ENCODE peak calls at places on chromosomes 6 and 20, in seven cellular contexts. One of them, this sample, is unnamed.

GRCh38 chr6:42368156-42368555 is 83.6 kb downstream of the TRERF1 start:
- DNase-seq in fibroblast of lung: no peak
- DNase-seq in ovary: no peak
- DNase-seq in stomach: no peak
- DNase-seq in sigmoid colon: no peak
- DNase-seq in astrocyte of the spinal cord: no peak
- DNase-seq in CD8-positive, alpha-beta T cell: peak; percentile 47
- DNase-seq in this sample: no peak

GRCh38 chr20:19275630-19276071 is 63.2 kb downstream of the SLC24A3 start:
- DNase-seq in fibroblast of lung: no peak
- DNase-seq in ovary: peak; percentile 87
- DNase-seq in stomach: peak; percentile 86
- DNase-seq in sigmoid colon: peak; percentile 93
- DNase-seq in astrocyte of the spinal cord: no peak
- DNase-seq in CD8-positive, alpha-beta T cell: no peak
- DNase-seq in this sample: peak; percentile 88

GRCh38 chr6:156720739-156721714 is 56.2 kb upstream of the ARID1B start:
- DNase-seq in fibroblast of lung: no peak
- DNase-seq in ovary: peak; percentile 44
- DNase-seq in stomach: peak; percentile 73
- DNase-seq in sigmoid colon: no peak
- DNase-seq in astrocyte of the spinal cord: peak; percentile 28
- DNase-seq in CD8-positive, alpha-beta T cell: no peak
- DNase-seq in this sample: peak; percentile 50

GRCh38 chr6:43492673-43493072 is 15.3 kb downstream of the TJAP1 start:
- DNase-seq in fibroblast of lung: peak; percentile 62
- DNase-seq in ovary: no peak
- DNase-seq in stomach: no peak
- DNase-seq in sigmoid colon: no peak
- DNase-seq in astrocyte of the spinal cord: peak; percentile 72
- DNase-seq in CD8-positive, alpha-beta T cell: no peak
- DNase-seq in this sample: peak; percentile 60

GRCh38 chr6:27495386-27496135 is 22.7 kb upstream of the ZNF184 start:
- DNase-seq in fibroblast of lung: peak; percentile 92
- DNase-seq in ovary: peak; percentile 58
- DNase-seq in stomach: no peak
- DNase-seq in sigmoid colon: no peak
- DNase-seq in astrocyte of the spinal cord: peak; percentile 75
- DNase-seq in CD8-positive, alpha-beta T cell: no peak
- DNase-seq in this sample: peak; percentile 86

GRCh38 chr6:10084276-10084993 is 330.4 kb downstream of the TFAP2A start:
- DNase-seq in fibroblast of lung: no peak
- DNase-seq in ovary: no peak
- DNase-seq in stomach: no peak
- DNase-seq in sigmoid colon: no peak
- DNase-seq in astrocyte of the spinal cord: no peak
- DNase-seq in CD8-positive, alpha-beta T cell: no peak
- DNase-seq in this sample: no peak

GRCh38 chr20:44532981-44533331 is 11.1 kb upstream of the SERINC3 start:
- DNase-seq in fibroblast of lung: peak; percentile 54
- DNase-seq in ovary: no peak
- DNase-seq in stomach: no peak
- DNase-seq in sigmoid colon: no peak
- DNase-seq in astrocyte of the spinal cord: no peak
- DNase-seq in CD8-positive, alpha-beta T cell: no peak
- DNase-seq in this sample: peak; percentile 56

GRCh38 chr6:169971951-169972651 is 220.7 kb downstream of the ERMARD start:
- DNase-seq in fibroblast of lung: no peak
- DNase-seq in ovary: peak; percentile 11
- DNase-seq in stomach: peak; percentile 16
- DNase-seq in sigmoid colon: peak; percentile 53
- DNase-seq in astrocyte of the spinal cord: no peak
- DNase-seq in CD8-positive, alpha-beta T cell: no peak
- DNase-seq in this sample: no peak

GRCh38 chr20:64062596-64063388 is at the start of gene TCEA2:
- DNase-seq in fibroblast of lung: peak; percentile 94
- DNase-seq in ovary: peak; percentile 97
- DNase-seq in stomach: peak; percentile 97
- DNase-seq in sigmoid colon: peak; percentile 98
- DNase-seq in astrocyte of the spinal cord: peak; percentile 95
- DNase-seq in CD8-positive, alpha-beta T cell: peak; percentile 91
- DNase-seq in this sample: peak; percentile 97

GRCh38 chr20:42959996-42960395 is 229.7 kb downstream of the PTPRT start:
- DNase-seq in fibroblast of lung: no peak
- DNase-seq in ovary: no peak
- DNase-seq in stomach: no peak
- DNase-seq in sigmoid colon: no peak
- DNase-seq in astrocyte of the spinal cord: no peak
- DNase-seq in CD8-positive, alpha-beta T cell: no peak
- DNase-seq in this sample: no peak

GRCh38 chr6:40999498-41000070 is 39.4 kb downstream of the UNC5CL start:
- DNase-seq in fibroblast of lung: peak; percentile 40
- DNase-seq in ovary: peak; percentile 75
- DNase-seq in stomach: peak; percentile 69
- DNase-seq in sigmoid colon: peak; percentile 82
- DNase-seq in astrocyte of the spinal cord: peak; percentile 31
- DNase-seq in CD8-positive, alpha-beta T cell: no peak
- DNase-seq in this sample: peak; percentile 39

GRCh38 chr20:44829688-44830087 is 19.3 kb upstream of the RIMS4 start:
- DNase-seq in fibroblast of lung: no peak
- DNase-seq in ovary: no peak
- DNase-seq in stomach: no peak
- DNase-seq in sigmoid colon: no peak
- DNase-seq in astrocyte of the spinal cord: no peak
- DNase-seq in CD8-positive, alpha-beta T cell: no peak
- DNase-seq in this sample: no peak

GRCh38 chr20:432677-433299 is 24.7 kb downstream of the RBCK1 start:
- DNase-seq in fibroblast of lung: no peak
- DNase-seq in ovary: no peak
- DNase-seq in stomach: no peak
- DNase-seq in sigmoid colon: no peak
- DNase-seq in astrocyte of the spinal cord: no peak
- DNase-seq in CD8-positive, alpha-beta T cell: no peak
- DNase-seq in this sample: no peak

GRCh38 chr6:113073611-113074191 is 726.6 kb downstream of the RFPL4B start:
- DNase-seq in fibroblast of lung: peak; percentile 85
- DNase-seq in ovary: no peak
- DNase-seq in stomach: no peak
- DNase-seq in sigmoid colon: no peak
- DNase-seq in astrocyte of the spinal cord: peak; percentile 79
- DNase-seq in CD8-positive, alpha-beta T cell: no peak
- DNase-seq in this sample: peak; percentile 71

GRCh38 chr6:50998905-50999304 is 180.2 kb downstream of the TFAP2B start:
- DNase-seq in fibroblast of lung: no peak
- DNase-seq in ovary: no peak
- DNase-seq in stomach: no peak
- DNase-seq in sigmoid colon: no peak
- DNase-seq in astrocyte of the spinal cord: no peak
- DNase-seq in CD8-positive, alpha-beta T cell: no peak
- DNase-seq in this sample: peak; percentile 5

GRCh38 chr20:8608470-8608869 is 460.4 kb upstream of the PLCB4 start:
- DNase-seq in fibroblast of lung: no peak
- DNase-seq in ovary: no peak
- DNase-seq in stomach: no peak
- DNase-seq in sigmoid colon: no peak
- DNase-seq in astrocyte of the spinal cord: no peak
- DNase-seq in CD8-positive, alpha-beta T cell: no peak
- DNase-seq in this sample: no peak

GRCh38 chr20:35257175-35257909 is 20.6 kb downstream of the MMP24OS start:
- DNase-seq in fibroblast of lung: peak; percentile 76
- DNase-seq in ovary: no peak
- DNase-seq in stomach: no peak
- DNase-seq in sigmoid colon: no peak
- DNase-seq in astrocyte of the spinal cord: peak; percentile 27
- DNase-seq in CD8-positive, alpha-beta T cell: no peak
- DNase-seq in this sample: no peak

GRCh38 chr20:17658648-17658993 is 23.4 kb downstream of the RRBP1 start:
- DNase-seq in fibroblast of lung: no peak
- DNase-seq in ovary: no peak
- DNase-seq in stomach: no peak
- DNase-seq in sigmoid colon: peak; percentile 17
- DNase-seq in astrocyte of the spinal cord: no peak
- DNase-seq in CD8-positive, alpha-beta T cell: no peak
- DNase-seq in this sample: no peak

GRCh38 chr20:61048292-61048691 is 203.8 kb upstream of the CDH4 start:
- DNase-seq in fibroblast of lung: no peak
- DNase-seq in ovary: no peak
- DNase-seq in stomach: no peak
- DNase-seq in sigmoid colon: no peak
- DNase-seq in astrocyte of the spinal cord: no peak
- DNase-seq in CD8-positive, alpha-beta T cell: no peak
- DNase-seq in this sample: no peak

GRCh38 chr20:61052195-61052594 is 199.9 kb upstream of the CDH4 start:
- DNase-seq in fibroblast of lung: no peak
- DNase-seq in ovary: no peak
- DNase-seq in stomach: no peak
- DNase-seq in sigmoid colon: peak; percentile 43
- DNase-seq in astrocyte of the spinal cord: no peak
- DNase-seq in CD8-positive, alpha-beta T cell: no peak
- DNase-seq in this sample: no peak

GRCh38 chr20:61049684-61050083 is 202.4 kb upstream of the CDH4 start:
- DNase-seq in fibroblast of lung: no peak
- DNase-seq in ovary: no peak
- DNase-seq in stomach: no peak
- DNase-seq in sigmoid colon: peak; percentile 32
- DNase-seq in astrocyte of the spinal cord: no peak
- DNase-seq in CD8-positive, alpha-beta T cell: no peak
- DNase-seq in this sample: no peak

GRCh38 chr20:61052796-61053442 is 199.1 kb upstream of the CDH4 start:
- DNase-seq in fibroblast of lung: no peak
- DNase-seq in ovary: no peak
- DNase-seq in stomach: no peak
- DNase-seq in sigmoid colon: no peak
- DNase-seq in astrocyte of the spinal cord: no peak
- DNase-seq in CD8-positive, alpha-beta T cell: no peak
- DNase-seq in this sample: no peak

DNA sequence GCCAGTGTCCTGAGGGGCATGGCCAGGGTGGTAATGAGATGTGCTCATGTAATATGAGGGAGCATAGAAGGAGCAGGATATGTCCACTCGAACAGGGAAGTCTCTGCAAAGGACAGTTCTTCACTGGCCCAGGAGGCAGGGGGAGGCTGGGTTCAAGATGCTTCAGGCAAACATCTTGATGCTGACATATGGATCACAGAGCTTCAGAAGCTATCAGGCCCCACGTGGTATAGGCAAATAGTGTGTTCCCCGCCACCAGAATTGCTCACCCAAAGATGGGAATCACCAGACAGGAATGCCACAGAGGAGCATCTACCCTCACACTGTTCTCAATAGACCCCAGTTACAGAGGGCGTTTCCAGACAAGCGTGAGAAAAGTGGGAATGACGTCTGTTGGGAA is 201.6 kb upstream of the CDH4 start:
- DNase-seq in fibroblast of lung: no peak
- DNase-seq in ovary: no peak
- DNase-seq in stomach: no peak
- DNase-seq in sigmoid colon: peak; percentile 33
- DNase-seq in astrocyte of the spinal cord: no peak
- DNase-seq in CD8-positive, alpha-beta T cell: no peak
- DNase-seq in this sample: no peak
- H3K4me3 ChIP-seq in fibroblast of lung: no peak overlapping the region
- H3K4me3 ChIP-seq in ovary: no peak overlapping the region
- H3K4me3 ChIP-seq in stomach: no peak overlapping the region
- H3K4me3 ChIP-seq in sigmoid colon: no peak overlapping the region
- H3K4me3 ChIP-seq in astrocyte of the spinal cord: no peak overlapping the region
- H3K4me3 ChIP-seq in CD8-positive, alpha-beta T cell: no peak overlapping the region
- H3K4me3 ChIP-seq in this sample: no peak overlapping the region

GRCh38 chr6:165889636-165890403 is 226.8 kb upstream of the PDE10A start:
- DNase-seq in fibroblast of lung: peak; percentile 21
- DNase-seq in ovary: no peak
- DNase-seq in stomach: no peak
- DNase-seq in sigmoid colon: no peak
- DNase-seq in astrocyte of the spinal cord: peak; percentile 48
- DNase-seq in CD8-positive, alpha-beta T cell: no peak
- DNase-seq in this sample: peak; percentile 77
- TF ChIP-seq CTCF in fibroblast of lung: peak; percentile 80
- TF ChIP-seq CTCF in ovary: peak; percentile 47
- TF ChIP-seq CTCF in stomach: peak; percentile 40
- TF ChIP-seq CTCF in sigmoid colon: peak; percentile 65
- TF ChIP-seq CTCF in astrocyte of the spinal cord: peak; percentile 80
- TF ChIP-seq CTCF in CD8-positive, alpha-beta T cell: no peak
- TF ChIP-seq CTCF in this sample: peak; percentile 90

DNA sequence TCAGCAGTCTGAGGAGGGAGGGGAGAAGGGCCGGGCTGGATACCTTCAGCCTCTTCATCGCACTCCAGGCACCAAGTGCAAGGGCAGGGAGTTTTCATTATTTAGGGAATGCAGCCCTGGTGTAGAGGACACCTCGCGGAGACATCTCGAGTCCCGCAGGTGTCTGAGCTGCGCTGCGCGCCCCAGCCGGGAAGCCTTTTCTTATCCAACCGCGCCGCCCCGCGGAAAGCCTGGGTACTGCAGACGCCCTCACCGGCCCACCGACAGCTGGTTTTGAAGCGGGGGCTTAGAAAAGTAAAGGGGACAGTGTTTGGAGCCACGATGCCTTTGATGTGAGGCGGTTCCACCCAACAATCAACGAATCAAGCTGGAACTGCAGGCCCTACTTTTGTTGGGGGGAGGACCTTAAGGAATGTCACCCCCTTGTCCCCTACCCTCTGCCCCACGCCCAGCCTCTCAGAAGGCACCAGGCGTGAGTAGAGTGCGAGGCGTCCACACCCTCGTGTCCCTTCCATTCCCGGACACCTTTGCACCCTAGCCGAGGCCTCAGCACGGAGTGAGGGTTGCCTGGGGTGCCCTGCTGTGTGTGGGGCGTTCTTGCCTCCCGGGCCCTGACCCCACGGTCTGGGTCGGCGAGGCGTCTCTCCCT is 8.6 kb downstream of the NKX2-2 start:
- DNase-seq in fibroblast of lung: no peak
- DNase-seq in ovary: peak; percentile 56
- DNase-seq in stomach: peak; percentile 78
- DNase-seq in sigmoid colon: no peak
- DNase-seq in astrocyte of the spinal cord: no peak
- DNase-seq in CD8-positive, alpha-beta T cell: peak; percentile 77
- DNase-seq in this sample: peak; percentile 55
- H3K4me3 ChIP-seq in fibroblast of lung: no peak overlapping the region
- H3K4me3 ChIP-seq in ovary: no peak overlapping the region
- H3K4me3 ChIP-seq in stomach: peak overlapping the region; percentile 54
- H3K4me3 ChIP-seq in sigmoid colon: peak overlapping the region; percentile 19
- H3K4me3 ChIP-seq in astrocyte of the spinal cord: peak overlapping the region; percentile 3
- H3K4me3 ChIP-seq in CD8-positive, alpha-beta T cell: peak overlapping the region; percentile 49
- H3K4me3 ChIP-seq in this sample: no peak overlapping the region

DNA sequence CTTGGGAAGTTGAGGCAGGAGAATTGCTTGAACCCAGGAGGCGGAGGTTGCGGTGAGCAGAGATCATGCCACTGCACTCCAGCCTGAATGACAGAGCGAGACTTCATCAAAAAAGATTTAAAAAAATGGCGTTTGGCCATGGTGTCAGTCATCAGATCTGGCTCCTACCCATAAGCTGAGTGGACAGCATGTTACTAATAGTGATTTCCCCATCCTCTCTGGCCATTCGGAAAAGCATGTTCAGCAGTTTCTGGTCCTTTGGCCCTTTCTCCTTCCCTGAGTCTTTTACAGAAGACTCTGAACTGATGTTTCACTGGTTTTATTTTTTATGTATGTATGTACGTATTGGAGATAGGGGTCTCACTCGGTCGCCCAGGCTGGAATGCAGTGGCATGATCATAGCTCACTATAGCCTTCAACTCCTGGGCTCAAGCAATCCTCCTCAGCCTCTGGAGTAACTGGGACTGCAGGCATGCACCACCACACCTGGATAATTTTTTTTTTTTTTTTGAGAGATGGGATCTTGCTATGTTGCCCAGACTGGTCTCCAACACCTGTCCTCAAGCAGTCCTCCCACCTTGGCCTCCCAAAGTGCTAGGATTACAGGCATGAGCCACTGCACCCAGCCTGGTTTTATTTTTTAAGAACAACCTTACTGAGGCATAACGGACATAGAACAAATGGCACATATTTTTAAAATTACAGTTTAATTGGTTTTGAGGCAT is 84.2 kb upstream of the CNKSR3 start:
- DNase-seq in fibroblast of lung: no peak
- DNase-seq in ovary: no peak
- DNase-seq in stomach: no peak
- DNase-seq in sigmoid colon: no peak
- DNase-seq in astrocyte of the spinal cord: no peak
- DNase-seq in CD8-positive, alpha-beta T cell: no peak
- DNase-seq in this sample: no peak
- TF ChIP-seq CTCF in fibroblast of lung: no peak
- TF ChIP-seq CTCF in ovary: no peak
- TF ChIP-seq CTCF in stomach: no peak
- TF ChIP-seq CTCF in sigmoid colon: no peak
- TF ChIP-seq CTCF in astrocyte of the spinal cord: no peak
- TF ChIP-seq CTCF in CD8-positive, alpha-beta T cell: no peak
- TF ChIP-seq CTCF in this sample: no peak